ENCODE peak calls at places on chromosomes 4 and X, in five cellular contexts. One of them, this sample, is unnamed.

GRCh38 chr4:100081511-100081910 is 108.8 kb downstream of the DDIT4L start:
- DNase-seq in psoas muscle: no peak
- DNase-seq in NCI-H446 treated with DMSO at 0.1 percent for 48 hours: no peak
- DNase-seq in Caki2: no peak
- DNase-seq in activated CD4-positive, alpha-beta T cell treated with anti-CD3 and anti-CD28 coated beads, Interleukin-2, amount 50 U/mL, for 1 hour: no peak
- DNase-seq in this sample: no peak

GRCh38 chr4:183430317-183430986 is 14.0 kb upstream of the CDKN2AIP start:
- DNase-seq in NCI-H446 treated with DMSO at 0.1 percent for 48 hours: no peak
- DNase-seq in Caki2: no peak
- DNase-seq in psoas muscle: no peak
- DNase-seq in activated CD4-positive, alpha-beta T cell treated with anti-CD3 and anti-CD28 coated beads, Interleukin-2, amount 50 U/mL, for 1 hour: peak; percentile 5
- DNase-seq in this sample: no peak

GRCh38 chrX:12013220-12013619 is 125.1 kb upstream of the FRMPD4 start:
- DNase-seq in Caki2: peak; percentile 51
- DNase-seq in activated CD4-positive, alpha-beta T cell treated with anti-CD3 and anti-CD28 coated beads, Interleukin-2, amount 50 U/mL, for 1 hour: no peak
- DNase-seq in psoas muscle: no peak
- DNase-seq in NCI-H446 treated with DMSO at 0.1 percent for 48 hours: no peak
- DNase-seq in this sample: no peak

GRCh38 chrX:50579955-50580354 is 109.3 kb upstream of the DGKK start:
- DNase-seq in activated CD4-positive, alpha-beta T cell treated with anti-CD3 and anti-CD28 coated beads, Interleukin-2, amount 50 U/mL, for 1 hour: peak; percentile 7
- DNase-seq in psoas muscle: no peak
- DNase-seq in Caki2: peak; percentile 14
- DNase-seq in NCI-H446 treated with DMSO at 0.1 percent for 48 hours: no peak
- DNase-seq in this sample: peak; percentile 48

GRCh38 chr4:26032572-26033320 is 118.7 kb downstream of the SMIM20 start:
- DNase-seq in activated CD4-positive, alpha-beta T cell treated with anti-CD3 and anti-CD28 coated beads, Interleukin-2, amount 50 U/mL, for 1 hour: no peak
- DNase-seq in Caki2: peak; percentile 67
- DNase-seq in psoas muscle: no peak
- DNase-seq in NCI-H446 treated with DMSO at 0.1 percent for 48 hours: peak; percentile 34
- DNase-seq in this sample: no peak

GRCh38 chrX:147069926-147070325 is 255.4 kb upstream of the CXorf51A start:
- DNase-seq in NCI-H446 treated with DMSO at 0.1 percent for 48 hours: no peak
- DNase-seq in activated CD4-positive, alpha-beta T cell treated with anti-CD3 and anti-CD28 coated beads, Interleukin-2, amount 50 U/mL, for 1 hour: no peak
- DNase-seq in psoas muscle: no peak
- DNase-seq in Caki2: no peak
- DNase-seq in this sample: no peak

GRCh38 chr4:42302348-42302747 is 94.9 kb upstream of the SHISA3 start:
- DNase-seq in psoas muscle: no peak
- DNase-seq in NCI-H446 treated with DMSO at 0.1 percent for 48 hours: no peak
- DNase-seq in Caki2: peak; percentile 51
- DNase-seq in activated CD4-positive, alpha-beta T cell treated with anti-CD3 and anti-CD28 coated beads, Interleukin-2, amount 50 U/mL, for 1 hour: no peak
- DNase-seq in this sample: peak; percentile 56

GRCh38 chr4:11602606-11603355 is 174.1 kb upstream of the HS3ST1 start:
- DNase-seq in psoas muscle: no peak
- DNase-seq in Caki2: no peak
- DNase-seq in activated CD4-positive, alpha-beta T cell treated with anti-CD3 and anti-CD28 coated beads, Interleukin-2, amount 50 U/mL, for 1 hour: no peak
- DNase-seq in NCI-H446 treated with DMSO at 0.1 percent for 48 hours: no peak
- DNase-seq in this sample: no peak

GRCh38 chr4:152363086-152363485 is 172.8 kb downstream of the FBXW7 start:
- DNase-seq in NCI-H446 treated with DMSO at 0.1 percent for 48 hours: no peak
- DNase-seq in psoas muscle: no peak
- DNase-seq in Caki2: no peak
- DNase-seq in activated CD4-positive, alpha-beta T cell treated with anti-CD3 and anti-CD28 coated beads, Interleukin-2, amount 50 U/mL, for 1 hour: no peak
- DNase-seq in this sample: no peak

GRCh38 chr4:85474356-85474755 is 594 bp upstream of the ARHGAP24 start:
- DNase-seq in Caki2: no peak
- DNase-seq in activated CD4-positive, alpha-beta T cell treated with anti-CD3 and anti-CD28 coated beads, Interleukin-2, amount 50 U/mL, for 1 hour: no peak
- DNase-seq in psoas muscle: no peak
- DNase-seq in NCI-H446 treated with DMSO at 0.1 percent for 48 hours: no peak
- DNase-seq in this sample: no peak

GRCh38 chrX:43813898-43814297 is 68.4 kb downstream of the MAOB start:
- DNase-seq in NCI-H446 treated with DMSO at 0.1 percent for 48 hours: peak; percentile 51
- DNase-seq in psoas muscle: peak; percentile 47
- DNase-seq in Caki2: no peak
- DNase-seq in activated CD4-positive, alpha-beta T cell treated with anti-CD3 and anti-CD28 coated beads, Interleukin-2, amount 50 U/mL, for 1 hour: peak; percentile 0
- DNase-seq in this sample: no peak

GRCh38 chrX:44698328-44698727 is 145.5 kb upstream of the DUSP21 start:
- DNase-seq in Caki2: no peak
- DNase-seq in psoas muscle: no peak
- DNase-seq in NCI-H446 treated with DMSO at 0.1 percent for 48 hours: no peak
- DNase-seq in activated CD4-positive, alpha-beta T cell treated with anti-CD3 and anti-CD28 coated beads, Interleukin-2, amount 50 U/mL, for 1 hour: no peak
- DNase-seq in this sample: no peak

GRCh38 chr4:25500626-25501318 is 123.7 kb downstream of the ANAPC4 start:
- DNase-seq in psoas muscle: no peak
- DNase-seq in activated CD4-positive, alpha-beta T cell treated with anti-CD3 and anti-CD28 coated beads, Interleukin-2, amount 50 U/mL, for 1 hour: no peak
- DNase-seq in Caki2: no peak
- DNase-seq in NCI-H446 treated with DMSO at 0.1 percent for 48 hours: peak; percentile 26
- DNase-seq in this sample: no peak

GRCh38 chrX:68369559-68369958 is 63.7 kb downstream of the OPHN1 start:
- DNase-seq in NCI-H446 treated with DMSO at 0.1 percent for 48 hours: no peak
- DNase-seq in psoas muscle: no peak
- DNase-seq in Caki2: no peak
- DNase-seq in activated CD4-positive, alpha-beta T cell treated with anti-CD3 and anti-CD28 coated beads, Interleukin-2, amount 50 U/mL, for 1 hour: no peak
- DNase-seq in this sample: no peak

GRCh38 chr4:106530816-106531215 is 162.2 kb upstream of the GIMD1 start:
- DNase-seq in psoas muscle: no peak
- DNase-seq in activated CD4-positive, alpha-beta T cell treated with anti-CD3 and anti-CD28 coated beads, Interleukin-2, amount 50 U/mL, for 1 hour: no peak
- DNase-seq in NCI-H446 treated with DMSO at 0.1 percent for 48 hours: no peak
- DNase-seq in Caki2: no peak
- DNase-seq in this sample: no peak

GRCh38 chr4:69689530-69690111 is 36.6 kb upstream of the UGT2A1 start:
- DNase-seq in NCI-H446 treated with DMSO at 0.1 percent for 48 hours: no peak
- DNase-seq in psoas muscle: no peak
- DNase-seq in Caki2: peak; percentile 12
- DNase-seq in activated CD4-positive, alpha-beta T cell treated with anti-CD3 and anti-CD28 coated beads, Interleukin-2, amount 50 U/mL, for 1 hour: no peak
- DNase-seq in this sample: peak; percentile 60

GRCh38 chrX:149198980-149199732 is 305.9 kb downstream of the IDS start:
- DNase-seq in Caki2: no peak
- DNase-seq in NCI-H446 treated with DMSO at 0.1 percent for 48 hours: no peak
- DNase-seq in activated CD4-positive, alpha-beta T cell treated with anti-CD3 and anti-CD28 coated beads, Interleukin-2, amount 50 U/mL, for 1 hour: no peak
- DNase-seq in psoas muscle: no peak
- DNase-seq in this sample: no peak

GRCh38 chr4:59925290-59925689 is 1274.8 kb upstream of the ADGRL3 start:
- DNase-seq in activated CD4-positive, alpha-beta T cell treated with anti-CD3 and anti-CD28 coated beads, Interleukin-2, amount 50 U/mL, for 1 hour: no peak
- DNase-seq in psoas muscle: no peak
- DNase-seq in Caki2: no peak
- DNase-seq in NCI-H446 treated with DMSO at 0.1 percent for 48 hours: peak; percentile 2
- DNase-seq in this sample: no peak

GRCh38 chr4:7041851-7042696 is 1.1 kb upstream of the TADA2B start:
- DNase-seq in NCI-H446 treated with DMSO at 0.1 percent for 48 hours: no peak
- DNase-seq in Caki2: no peak
- DNase-seq in psoas muscle: peak; percentile 79
- DNase-seq in activated CD4-positive, alpha-beta T cell treated with anti-CD3 and anti-CD28 coated beads, Interleukin-2, amount 50 U/mL, for 1 hour: peak; percentile 11
- DNase-seq in this sample: no peak

GRCh38 chrX:128800138-128800537 is 723.2 kb downstream of the SMARCA1 start:
- DNase-seq in activated CD4-positive, alpha-beta T cell treated with anti-CD3 and anti-CD28 coated beads, Interleukin-2, amount 50 U/mL, for 1 hour: no peak
- DNase-seq in psoas muscle: no peak
- DNase-seq in NCI-H446 treated with DMSO at 0.1 percent for 48 hours: no peak
- DNase-seq in Caki2: no peak
- DNase-seq in this sample: no peak

GRCh38 chr4:173794662-173795061 is 264.6 kb upstream of the HAND2 start:
- DNase-seq in NCI-H446 treated with DMSO at 0.1 percent for 48 hours: no peak
- DNase-seq in psoas muscle: no peak
- DNase-seq in Caki2: no peak
- DNase-seq in activated CD4-positive, alpha-beta T cell treated with anti-CD3 and anti-CD28 coated beads, Interleukin-2, amount 50 U/mL, for 1 hour: no peak
- DNase-seq in this sample: no peak

GRCh38 chr4:140406292-140406691 is 21.2 kb downstream of the CLGN start:
- DNase-seq in NCI-H446 treated with DMSO at 0.1 percent for 48 hours: no peak
- DNase-seq in Caki2: no peak
- DNase-seq in activated CD4-positive, alpha-beta T cell treated with anti-CD3 and anti-CD28 coated beads, Interleukin-2, amount 50 U/mL, for 1 hour: no peak
- DNase-seq in psoas muscle: no peak
- DNase-seq in this sample: no peak

GRCh38 chr4:48017108-48017527 is 546 bp downstream of the NIPAL1 start:
- DNase-seq in activated CD4-positive, alpha-beta T cell treated with anti-CD3 and anti-CD28 coated beads, Interleukin-2, amount 50 U/mL, for 1 hour: peak; percentile 9
- DNase-seq in NCI-H446 treated with DMSO at 0.1 percent for 48 hours: no peak
- DNase-seq in psoas muscle: peak; percentile 55
- DNase-seq in Caki2: peak; percentile 56
- DNase-seq in this sample: peak; percentile 66

GRCh38 chr4:139645458-139645857 is 20.2 kb upstream of the MGST2 start:
- DNase-seq in NCI-H446 treated with DMSO at 0.1 percent for 48 hours: no peak
- DNase-seq in activated CD4-positive, alpha-beta T cell treated with anti-CD3 and anti-CD28 coated beads, Interleukin-2, amount 50 U/mL, for 1 hour: no peak
- DNase-seq in Caki2: no peak
- DNase-seq in psoas muscle: no peak
- DNase-seq in this sample: peak; percentile 67

GRCh38 chr4:13903061-13903460 is 275.5 kb upstream of the BOD1L1 start:
- DNase-seq in NCI-H446 treated with DMSO at 0.1 percent for 48 hours: no peak
- DNase-seq in activated CD4-positive, alpha-beta T cell treated with anti-CD3 and anti-CD28 coated beads, Interleukin-2, amount 50 U/mL, for 1 hour: no peak
- DNase-seq in Caki2: no peak
- DNase-seq in psoas muscle: no peak
- DNase-seq in this sample: no peak